ENCODE peak calls at places on chromosomes 7 and 10, in ten cellular contexts. E, R, Z, M, G, O, K, D, Y and X are unnamed samples.

GRCh38 chr10:8331896-8332729 is 277.6 kb downstream of the GATA3 start:
- DNase-seq in D (peak), E (no peak), K (no peak), Z (peak), G (no peak), M (peak), Y (peak), O (peak), R (peak), X (no peak)

GRCh38 chr7:26681819-26682418 is 182.5 kb downstream of the SKAP2 start:
- DNase-seq in D (no peak), O (no peak), G (no peak), R (no peak), Z (no peak), K (no peak), E (peak), M (peak), Y (peak), X (no peak)

GRCh38 chr7:23284861-23285260 is 14.3 kb upstream of the MALSU1 start:
- DNase-seq in E (no peak), Z (no peak), M (no peak), K (no peak), Y (no peak), R (no peak), G (no peak), D (no peak), O (no peak), X (no peak)

GRCh38 chr10:89502556-89502955 is 32.8 kb downstream of the SLC16A12 start:
- DNase-seq in E (no peak), Z (no peak), M (no peak), G (no peak), O (no peak), D (no peak), R (no peak), Y (no peak), K (no peak), X (no peak)

GRCh38 chr7:22651534-22652243 is 75.3 kb upstream of the IL6 start:
- DNase-seq in K (no peak), G (no peak), R (peak), Y (no peak), E (no peak), D (no peak), M (no peak), Z (no peak), O (no peak), X (no peak)

GRCh38 chr10:118971876-118972275 is 57.6 kb upstream of the NANOS1 start:
- DNase-seq in R (no peak), M (no peak), G (no peak), D (no peak), E (no peak), O (no peak), K (no peak), Z (no peak), Y (no peak), X (no peak)

GRCh38 chr10:31528834-31529233 is 209.8 kb downstream of the ZEB1 start:
- DNase-seq in O (no peak), G (no peak), Y (no peak), M (no peak), E (no peak), R (no peak), D (no peak), Z (no peak), K (no peak), X (no peak)

GRCh38 chr10:86163522-86164215 is 202.9 kb downstream of the GRID1 start:
- DNase-seq in E (no peak), M (no peak), Y (no peak), O (no peak), R (no peak), G (no peak), D (no peak), K (no peak), Z (no peak), X (no peak)

GRCh38 chr10:104262055-104262454 is 6.9 kb upstream of the GSTO2 start:
- DNase-seq in Z (no peak), K (no peak), O (no peak), M (no peak), E (no peak), R (no peak), Y (no peak), D (no peak), G (no peak), X (no peak)

GRCh38 chr10:116312534-116312933 is 11.7 kb upstream of the CCDC172 start:
- DNase-seq in D (no peak), Z (no peak), R (no peak), Y (no peak), G (no peak), O (peak), K (no peak), M (no peak), E (no peak), X (no peak)

GRCh38 chr7:35726654-35727053 is 31.7 kb upstream of the HERPUD2 start:
- DNase-seq in Y (no peak), O (no peak), E (no peak), K (no peak), Z (peak), D (no peak), R (no peak), M (no peak), G (no peak), X (no peak)